ENCODE peak calls at places on chromosomes 2 and 18, in eight cellular contexts. One of them, this sample, is unnamed.

GRCh38 chr2:113937501-113937900 is 47.6 kb downstream of the ACTR3 start:
- DNase-seq in EH: no peak
- DNase-seq in ovary: no peak
- DNase-seq in GM13976: no peak
- DNase-seq in effector memory CD4-positive, alpha-beta T cell: no peak
- DNase-seq in tibial artery: no peak
- DNase-seq in HFF-Myc: no peak
- DNase-seq in activated naive CD4-positive, alpha-beta T cell treated with anti-CD3 and anti-CD28 coated beads, Interleukin-2, amount 10 ng/mL, durations not matched to agents 7 days and 5 days: no peak
- DNase-seq in this sample: no peak

GRCh38 chr2:171583566-171583965 is 61.3 kb downstream of the CYBRD1 start:
- DNase-seq in EH: no peak
- DNase-seq in ovary: no peak
- DNase-seq in GM13976: no peak
- DNase-seq in effector memory CD4-positive, alpha-beta T cell: no peak
- DNase-seq in tibial artery: no peak
- DNase-seq in HFF-Myc: no peak
- DNase-seq in activated naive CD4-positive, alpha-beta T cell treated with anti-CD3 and anti-CD28 coated beads, Interleukin-2, amount 10 ng/mL, durations not matched to agents 7 days and 5 days: no peak
- DNase-seq in this sample: no peak

GRCh38 chr2:224417947-224418346 is 16.0 kb upstream of the FAM124B start:
- DNase-seq in EH: no peak
- DNase-seq in ovary: no peak
- DNase-seq in GM13976: no peak
- DNase-seq in effector memory CD4-positive, alpha-beta T cell: no peak
- DNase-seq in tibial artery: no peak
- DNase-seq in HFF-Myc: no peak
- DNase-seq in activated naive CD4-positive, alpha-beta T cell treated with anti-CD3 and anti-CD28 coated beads, Interleukin-2, amount 10 ng/mL, durations not matched to agents 7 days and 5 days: no peak
- DNase-seq in this sample: no peak

GRCh38 chr18:48860276-48861180 is 90.2 kb downstream of the SMAD7 start:
- DNase-seq in EH: no peak
- DNase-seq in ovary: peak; percentile 12
- DNase-seq in GM13976: no peak
- DNase-seq in effector memory CD4-positive, alpha-beta T cell: no peak
- DNase-seq in tibial artery: no peak
- DNase-seq in HFF-Myc: no peak
- DNase-seq in activated naive CD4-positive, alpha-beta T cell treated with anti-CD3 and anti-CD28 coated beads, Interleukin-2, amount 10 ng/mL, durations not matched to agents 7 days and 5 days: no peak
- DNase-seq in this sample: no peak

GRCh38 chr2:149038442-149039212 is at the start of gene LYPD6B:
- DNase-seq in EH: peak; percentile 35
- DNase-seq in ovary: no peak
- DNase-seq in GM13976: peak; percentile 62
- DNase-seq in effector memory CD4-positive, alpha-beta T cell: no peak
- DNase-seq in tibial artery: no peak
- DNase-seq in HFF-Myc: no peak
- DNase-seq in activated naive CD4-positive, alpha-beta T cell treated with anti-CD3 and anti-CD28 coated beads, Interleukin-2, amount 10 ng/mL, durations not matched to agents 7 days and 5 days: no peak
- DNase-seq in this sample: peak; percentile 27

GRCh38 chr18:36931116-36931515 is 102.2 kb downstream of the KIAA1328 start:
- DNase-seq in EH: no peak
- DNase-seq in ovary: no peak
- DNase-seq in GM13976: no peak
- DNase-seq in effector memory CD4-positive, alpha-beta T cell: no peak
- DNase-seq in tibial artery: no peak
- DNase-seq in HFF-Myc: no peak
- DNase-seq in activated naive CD4-positive, alpha-beta T cell treated with anti-CD3 and anti-CD28 coated beads, Interleukin-2, amount 10 ng/mL, durations not matched to agents 7 days and 5 days: no peak
- DNase-seq in this sample: no peak

GRCh38 chr2:64238799-64239198 is 94.6 kb upstream of the PELI1 start:
- DNase-seq in EH: no peak
- DNase-seq in ovary: no peak
- DNase-seq in GM13976: no peak
- DNase-seq in effector memory CD4-positive, alpha-beta T cell: no peak
- DNase-seq in tibial artery: no peak
- DNase-seq in HFF-Myc: no peak
- DNase-seq in activated naive CD4-positive, alpha-beta T cell treated with anti-CD3 and anti-CD28 coated beads, Interleukin-2, amount 10 ng/mL, durations not matched to agents 7 days and 5 days: no peak
- DNase-seq in this sample: no peak

GRCh38 chr2:168997794-168998193 is 33.3 kb downstream of the ABCB11 start:
- DNase-seq in EH: peak; percentile 42
- DNase-seq in ovary: no peak
- DNase-seq in GM13976: no peak
- DNase-seq in effector memory CD4-positive, alpha-beta T cell: no peak
- DNase-seq in tibial artery: no peak
- DNase-seq in HFF-Myc: no peak
- DNase-seq in activated naive CD4-positive, alpha-beta T cell treated with anti-CD3 and anti-CD28 coated beads, Interleukin-2, amount 10 ng/mL, durations not matched to agents 7 days and 5 days: no peak
- DNase-seq in this sample: no peak

GRCh38 chr18:28637897-28638296 is 461.0 kb upstream of the CDH2 start:
- DNase-seq in EH: no peak
- DNase-seq in ovary: no peak
- DNase-seq in GM13976: no peak
- DNase-seq in effector memory CD4-positive, alpha-beta T cell: no peak
- DNase-seq in tibial artery: no peak
- DNase-seq in HFF-Myc: no peak
- DNase-seq in activated naive CD4-positive, alpha-beta T cell treated with anti-CD3 and anti-CD28 coated beads, Interleukin-2, amount 10 ng/mL, durations not matched to agents 7 days and 5 days: no peak
- DNase-seq in this sample: no peak

GRCh38 chr2:227450921-227451654 is 20.9 kb upstream of the AGFG1 start:
- DNase-seq in EH: no peak
- DNase-seq in ovary: no peak
- DNase-seq in GM13976: no peak
- DNase-seq in effector memory CD4-positive, alpha-beta T cell: no peak
- DNase-seq in tibial artery: no peak
- DNase-seq in HFF-Myc: no peak
- DNase-seq in activated naive CD4-positive, alpha-beta T cell treated with anti-CD3 and anti-CD28 coated beads, Interleukin-2, amount 10 ng/mL, durations not matched to agents 7 days and 5 days: no peak
- DNase-seq in this sample: no peak

GRCh38 chr18:79738565-79739439 is 58.9 kb upstream of the KCNG2 start:
- DNase-seq in EH: no peak
- DNase-seq in ovary: no peak
- DNase-seq in GM13976: no peak
- DNase-seq in effector memory CD4-positive, alpha-beta T cell: no peak
- DNase-seq in tibial artery: peak; percentile 60
- DNase-seq in HFF-Myc: no peak
- DNase-seq in activated naive CD4-positive, alpha-beta T cell treated with anti-CD3 and anti-CD28 coated beads, Interleukin-2, amount 10 ng/mL, durations not matched to agents 7 days and 5 days: no peak
- DNase-seq in this sample: no peak

GRCh38 chr18:31197676-31198075 is 35.0 kb upstream of the DSC1 start:
- DNase-seq in EH: no peak
- DNase-seq in ovary: no peak
- DNase-seq in GM13976: peak; percentile 27
- DNase-seq in effector memory CD4-positive, alpha-beta T cell: no peak
- DNase-seq in tibial artery: no peak
- DNase-seq in HFF-Myc: no peak
- DNase-seq in activated naive CD4-positive, alpha-beta T cell treated with anti-CD3 and anti-CD28 coated beads, Interleukin-2, amount 10 ng/mL, durations not matched to agents 7 days and 5 days: no peak
- DNase-seq in this sample: no peak

GRCh38 chr2:51225377-51225776 is 193.4 kb upstream of the NRXN1 start:
- DNase-seq in EH: no peak
- DNase-seq in ovary: no peak
- DNase-seq in GM13976: no peak
- DNase-seq in effector memory CD4-positive, alpha-beta T cell: no peak
- DNase-seq in tibial artery: no peak
- DNase-seq in HFF-Myc: no peak
- DNase-seq in activated naive CD4-positive, alpha-beta T cell treated with anti-CD3 and anti-CD28 coated beads, Interleukin-2, amount 10 ng/mL, durations not matched to agents 7 days and 5 days: no peak
- DNase-seq in this sample: no peak

GRCh38 chr2:88078624-88079169 is 11.1 kb downstream of the SMYD1 start:
- DNase-seq in EH: no peak
- DNase-seq in ovary: no peak
- DNase-seq in GM13976: no peak
- DNase-seq in effector memory CD4-positive, alpha-beta T cell: no peak
- DNase-seq in tibial artery: no peak
- DNase-seq in HFF-Myc: no peak
- DNase-seq in activated naive CD4-positive, alpha-beta T cell treated with anti-CD3 and anti-CD28 coated beads, Interleukin-2, amount 10 ng/mL, durations not matched to agents 7 days and 5 days: no peak
- DNase-seq in this sample: no peak

This sample was measured in hepatic stellate cell.